ENCODE peak calls at places on chromosomes 12 and 14, in five cellular contexts. J is amniotic epithelial cell, F is NCI-H2029, A is T1000, Z is thoracic aorta. O is an unnamed sample.

GRCh38 chr12:111993290-111994150 is 19.4 kb downstream of the TMEM116 start:
- DNase-seq in J (no peak), F (no peak), A (no peak), Z (no peak), O (peak)

GRCh38 chr12:51524386-51524901 is 66.6 kb upstream of the SCN8A start:
- DNase-seq in J (peak), F (peak), A (no peak), Z (no peak), O (no peak)

GRCh38 chr12:57521475-57522018 is 1.1 kb upstream of the MBD6 start:
- DNase-seq in J (peak), F (no peak), A (no peak), Z (no peak), O (peak)

GRCh38 chr14:58488550-58488949 is 61.0 kb downstream of the KIAA0586 start:
- DNase-seq in J (peak), F (no peak), A (no peak), Z (no peak), O (peak)

GRCh38 chr14:24081739-24082204 is 10.4 kb downstream of the CPNE6 start:
- DNase-seq in J (no peak), F (no peak), A (no peak), Z (no peak), O (no peak)

GRCh38 chr12:104596876-104597833 is 140.4 kb downstream of the CHST11 start:
- DNase-seq in J (no peak), F (no peak), A (no peak), Z (no peak), O (no peak)

GRCh38 chr14:68020999-68021663 is 201.6 kb downstream of the RAD51B start:
- DNase-seq in J (no peak), F (peak), A (no peak), Z (no peak), O (no peak)

GRCh38 chr12:122368361-122369073 is 54.0 kb downstream of the CLIP1 start:
- DNase-seq in J (peak), F (peak), A (no peak), Z (no peak), O (no peak)

GRCh38 chr14:100474176-100474575 is 113.0 kb downstream of the BEGAIN start:
- DNase-seq in J (no peak), F (peak), A (no peak), Z (no peak), O (no peak)

GRCh38 chr12:27810756-27811155 is 30.7 kb upstream of the MANSC4 start:
- DNase-seq in J (no peak), F (no peak), A (no peak), Z (no peak), O (no peak)

GRCh38 chr12:20006856-20007255 is 361.5 kb upstream of the PDE3A start:
- DNase-seq in J (peak), F (no peak), A (no peak), Z (no peak), O (no peak)

GRCh38 chr14:100108042-100108825 is 43.0 kb downstream of the EVL start:
- DNase-seq in J (peak), F (peak), A (peak), Z (peak), O (peak)

O was measured in RPMI8226.